ENCODE peak calls at places on chromosomes 13 and 19, in four cellular contexts. One of them, this sample, is unnamed.

GRCh38 chr13:99617474-99618255 is 116.4 kb downstream of the TM9SF2 start:
- DNase-seq in retina: peak; percentile 74
- DNase-seq in kidney tubule cell: peak; percentile 37
- DNase-seq in fibroblast of pulmonary artery: peak; percentile 65
- DNase-seq in this sample: peak; percentile 74

GRCh38 chr19:41882568-41883462 is at the start of gene ARHGEF1:
- DNase-seq in retina: peak; percentile 44
- DNase-seq in kidney tubule cell: peak; percentile 59
- DNase-seq in fibroblast of pulmonary artery: no peak
- DNase-seq in this sample: peak; percentile 43

GRCh38 chr19:51107406-51108065 is 673 bp downstream of the CTU1 start:
- DNase-seq in retina: no peak
- DNase-seq in kidney tubule cell: peak; percentile 51
- DNase-seq in fibroblast of pulmonary artery: peak; percentile 25
- DNase-seq in this sample: peak; percentile 52

GRCh38 chr13:99307648-99308339 is 595 bp upstream of the GPR183 start:
- DNase-seq in retina: no peak
- DNase-seq in kidney tubule cell: peak; percentile 91
- DNase-seq in fibroblast of pulmonary artery: peak; percentile 64
- DNase-seq in this sample: no peak

GRCh38 chr13:79463604-79464003 is 17.4 kb upstream of the NDFIP2 start:
- DNase-seq in retina: no peak
- DNase-seq in kidney tubule cell: no peak
- DNase-seq in fibroblast of pulmonary artery: no peak
- DNase-seq in this sample: no peak

GRCh38 chr19:46508206-46508605 is 12.5 kb upstream of the PNMA8B start:
- DNase-seq in retina: no peak
- DNase-seq in kidney tubule cell: no peak
- DNase-seq in fibroblast of pulmonary artery: no peak
- DNase-seq in this sample: no peak

GRCh38 chr13:45167611-45168554 is 33.0 kb downstream of the KCTD4 start:
- DNase-seq in retina: no peak
- DNase-seq in kidney tubule cell: peak; percentile 91
- DNase-seq in fibroblast of pulmonary artery: peak; percentile 13
- DNase-seq in this sample: no peak

GRCh38 chr19:6087074-6087506 is 23.2 kb downstream of the RFX2 start:
- DNase-seq in retina: peak; percentile 69
- DNase-seq in kidney tubule cell: peak; percentile 70
- DNase-seq in fibroblast of pulmonary artery: no peak
- DNase-seq in this sample: peak; percentile 79

GRCh38 chr13:98039261-98039660 is 85.8 kb downstream of the IPO5 start:
- DNase-seq in retina: no peak
- DNase-seq in kidney tubule cell: no peak
- DNase-seq in fibroblast of pulmonary artery: no peak
- DNase-seq in this sample: no peak

GRCh38 chr19:41859618-41860418 is at the start of gene RPS19:
- DNase-seq in retina: peak; percentile 100
- DNase-seq in kidney tubule cell: peak; percentile 99
- DNase-seq in fibroblast of pulmonary artery: peak; percentile 99
- DNase-seq in this sample: peak; percentile 99

GRCh38 chr13:102707465-102707864 is 12.6 kb upstream of the METTL21C start:
- DNase-seq in retina: no peak
- DNase-seq in kidney tubule cell: peak; percentile 91
- DNase-seq in fibroblast of pulmonary artery: peak; percentile 91
- DNase-seq in this sample: no peak